ENCODE peak calls at places on chromosomes 1 and 21, in five cellular contexts. F, P, Q, M and T are unnamed samples.

GRCh38 chr21:43793243-43793642 is 3.9 kb downstream of the RRP1 start:
- DNase-seq in M (no peak), P (no peak), Q (no peak), F (no peak), T (no peak)

GRCh38 chr1:30409476-30410152 is 313.8 kb downstream of the MATN1 start:
- DNase-seq in M (no peak), Q (no peak), P (no peak), F (no peak), T (peak; percentile 13)

GRCh38 chr1:56362994-56363770 is 216.2 kb downstream of the PLPP3 start:
- DNase-seq in M (no peak), P (no peak), Q (no peak), F (no peak), T (no peak)

GRCh38 chr1:216502528-216503162 is 79.4 kb upstream of the USH2A start:
- DNase-seq in P (no peak), Q (no peak), M (no peak), F (no peak), T (no peak)

GRCh38 chr21:45856422-45856821 is 125.1 kb upstream of the COL6A1 start:
- DNase-seq in F (no peak), P (no peak), M (no peak), Q (no peak), T (peak; percentile 12)

GRCh38 chr1:204868340-204868700 is 2.3 kb upstream of the NFASC start:
- DNase-seq in P (no peak), F (no peak), Q (peak; percentile 53), M (no peak), T (no peak)

GRCh38 chr21:34018910-34019309 is 54.5 kb upstream of the MRPS6 start:
- DNase-seq in F (peak; percentile 49), Q (no peak), M (no peak), P (no peak), T (no peak)

GRCh38 chr1:87718241-87718950 is 389.7 kb downstream of the LMO4 start:
- DNase-seq in Q (no peak), P (no peak), F (no peak), M (no peak), T (no peak)

GRCh38 chr1:75908717-75909152 is 23.5 kb downstream of the ASB17 start:
- DNase-seq in F (no peak), M (peak; percentile 57), Q (no peak), P (no peak), T (peak; percentile 52)

GRCh38 chr1:156489166-156489934 is 11.2 kb downstream of the MEF2D start:
- DNase-seq in M (peak; percentile 99), P (no peak), Q (peak; percentile 32), F (peak; percentile 62), T (peak; percentile 66)

GRCh38 chr1:160367516-160367900 is 637 bp downstream of the NHLH1 start:
- DNase-seq in P (no peak), M (no peak), F (no peak), Q (no peak), T (no peak)

GRCh38 chr1:31880957-31881697 is 57.0 kb downstream of the PTP4A2 start:
- DNase-seq in F (no peak), P (no peak), Q (no peak), M (no peak), T (no peak)

GRCh38 chr1:29312469-29313466 is 76.4 kb downstream of the PTPRU start:
- DNase-seq in F (no peak), Q (no peak), M (no peak), P (no peak), T (no peak)

GRCh38 chr1:236021424-236022135 is 43.3 kb downstream of the NID1 start:
- DNase-seq in M (no peak), Q (no peak), P (no peak), F (no peak), T (no peak)

GRCh38 chr1:67298762-67299161 is 8.9 kb upstream of the IL12RB2 start:
- DNase-seq in F (no peak), M (no peak), Q (no peak), P (no peak), T (no peak)

GRCh38 chr1:12617511-12617900 is 504 bp downstream of the DHRS3 start:
- DNase-seq in P (no peak), Q (no peak), F (no peak), M (no peak), T (no peak)

GRCh38 chr21:39660596-39660995 is 47.9 kb downstream of the B3GALT5 start:
- DNase-seq in Q (no peak), F (no peak), P (no peak), M (no peak), T (no peak)

GRCh38 chr1:203082571-203083462 is 3.0 kb downstream of the MYOG start:
- DNase-seq in P (no peak), Q (no peak), M (no peak), F (no peak), T (peak; percentile 42)

GRCh38 chr1:19872190-19872589 is 10.0 kb upstream of the OTUD3 start:
- DNase-seq in P (no peak), M (no peak), Q (no peak), F (no peak), T (no peak)

GRCh38 chr1:203325418-203326091 is 20.2 kb downstream of the BTG2 start:
- DNase-seq in Q (peak; percentile 52), F (peak; percentile 77), P (no peak), M (peak; percentile 46), T (no peak)

GRCh38 chr1:206952182-206952581 is 5.9 kb upstream of the PIGR start:
- DNase-seq in Q (no peak), P (no peak), F (no peak), M (no peak), T (no peak)

GRCh38 chr1:28591708-28592313 is at the start of gene RAB42:
- DNase-seq in Q (no peak), M (no peak), P (no peak), F (peak; percentile 28), T (peak; percentile 66)

GRCh38 chr21:27196651-27197050 is 229.8 kb upstream of the ADAMTS5 start:
- DNase-seq in M (no peak), Q (no peak), F (no peak), P (no peak), T (no peak)

GRCh38 chr1:234234199-234234598 is 139.1 kb upstream of the COA6 start:
- DNase-seq in M (no peak), P (no peak), F (no peak), Q (no peak), T (peak; percentile 23)

GRCh38 chr1:168199056-168199455 is 20.3 kb downstream of the TIPRL start:
- DNase-seq in M (no peak), P (no peak), F (no peak), Q (no peak), T (no peak)

GRCh38 chr1:215539803-215540575 is 27.1 kb upstream of the KCTD3 start:
- DNase-seq in M (no peak), Q (no peak), P (no peak), F (no peak), T (no peak)

GRCh38 chr1:20400341-20401177 is 85.5 kb downstream of the CAMK2N1 start:
- DNase-seq in F (no peak), Q (no peak), P (no peak), M (no peak), T (peak; percentile 24)

GRCh38 chr1:236451796-236452373 is 57.8 kb downstream of the EDARADD start:
- DNase-seq in Q (no peak), M (no peak), P (peak; percentile 13), F (no peak), T (peak; percentile 74)

GRCh38 chr1:212791261-212791675 is 309 bp downstream of the NSL1 start:
- DNase-seq in P (no peak), F (no peak), M (no peak), Q (no peak), T (no peak)

GRCh38 chr1:105073660-105074059 is 1324.0 kb downstream of the AMY1C start:
- DNase-seq in M (no peak), Q (no peak), F (no peak), P (no peak), T (no peak)

GRCh38 chr1:17643861-17644703 is 104.6 kb downstream of the ARHGEF10L start:
- DNase-seq in M (no peak), P (no peak), F (no peak), Q (no peak), T (no peak)

GRCh38 chr1:227951624-227952373 is 4.1 kb upstream of the WNT9A start:
- DNase-seq in Q (no peak), F (no peak), P (no peak), M (no peak), T (no peak)

GRCh38 chr1:212916395-212917133 is 33.8 kb upstream of the VASH2 start:
- DNase-seq in P (no peak), M (peak; percentile 55), Q (no peak), F (no peak), T (peak; percentile 82)

GRCh38 chr1:5944069-5944847 is 48.0 kb downstream of the NPHP4 start:
- DNase-seq in M (no peak), Q (no peak), P (no peak), F (peak; percentile 15), T (peak; percentile 18)

GRCh38 chr1:183284086-183284485 is 98.0 kb downstream of the LAMC2 start:
- DNase-seq in Q (no peak), P (no peak), M (no peak), F (no peak), T (no peak)

GRCh38 chr1:92786298-92786901 is 1.5 kb upstream of the EVI5 start:
- DNase-seq in F (no peak), Q (no peak), P (no peak), M (no peak), T (no peak)

GRCh38 chr1:22281521-22282241 is 138.8 kb upstream of the WNT4 start:
- DNase-seq in P (no peak), F (no peak), M (no peak), Q (no peak), T (peak; percentile 14)

GRCh38 chr1:153527023-153527724 is 8.6 kb downstream of the S100A6 start:
- DNase-seq in F (no peak), Q (no peak), M (no peak), P (no peak), T (peak; percentile 71)

GRCh38 chr1:182687361-182687760 is 3.0 kb upstream of the RGS8 start:
- DNase-seq in M (no peak), Q (no peak), F (no peak), P (no peak), T (no peak)